ENCODE peak calls at places on chromosome 22, in ten cellular contexts. N is pancreas; O is stimulated activated CD8-positive, alpha-beta memory T cell treated with anti-CD3 and anti-CD28 coated beads, Interleukin-7, amount 100 ng/mL, for 24 hours; K is HTR-8/SVneo; R is amygdala; H is tibial artery; B is T-cell; P is GM06990; J is AG20443; G is NCI-H1092 treated with DMSO at 0.1 percent for 48 hours. S is an unnamed sample.

GRCh38 chr22:35561796-35562526 is 21.3 kb downstream of the RASD2 start:
- DNase-seq in N (no peak), O (no peak), K (peak), R (no peak), H (no peak), B (no peak), P (no peak), J (peak), G (no peak), S (no peak)

GRCh38 chr22:49269371-49269770 is 558.3 kb downstream of the BRD1 start:
- DNase-seq in N (no peak), O (no peak), K (no peak), R (no peak), H (peak), B (no peak), P (no peak), J (no peak), G (no peak), S (no peak)

GRCh38 chr22:32958021-32958420 is 100.2 kb downstream of the SYN3 start:
- DNase-seq in N (no peak), O (no peak), K (no peak), R (no peak), H (no peak), B (no peak), P (no peak), J (no peak), G (no peak), S (no peak)

GRCh38 chr22:42340695-42341383 is 70.4 kb upstream of the TCF20 start:
- DNase-seq in N (no peak), O (no peak), K (no peak), R (no peak), H (no peak), B (no peak), P (no peak), J (no peak), G (peak), S (no peak)

GRCh38 chr22:39205344-39206021 is 39.3 kb downstream of the PDGFB start:
- DNase-seq in N (no peak), O (no peak), K (peak), R (no peak), H (no peak), B (peak), P (peak), J (peak), G (no peak), S (peak)

GRCh38 chr22:43183496-43184263 is 3.3 kb downstream of the TTLL12 start:
- DNase-seq in N (peak), O (no peak), K (no peak), R (no peak), H (no peak), B (no peak), P (no peak), J (no peak), G (no peak), S (no peak)

GRCh38 chr22:45671051-45671782 is 417 bp upstream of the ATXN10 start:
- DNase-seq in N (peak), O (no peak), K (peak), R (no peak), H (no peak), B (no peak), P (no peak), J (no peak), G (no peak), S (no peak)

GRCh38 chr22:49647346-49648026 is 180.2 kb downstream of the BRD1 start:
- DNase-seq in N (no peak), O (no peak), K (no peak), R (no peak), H (no peak), B (no peak), P (no peak), J (no peak), G (no peak), S (no peak)

GRCh38 chr22:30561402-30562154 is 12.9 kb downstream of the GAL3ST1 start:
- DNase-seq in N (no peak), O (no peak), K (no peak), R (no peak), H (no peak), B (no peak), P (no peak), J (no peak), G (no peak), S (no peak)

GRCh38 chr22:29079218-29079901 is 6.5 kb downstream of the KREMEN1 start:
- DNase-seq in N (no peak), O (no peak), K (no peak), R (no peak), H (no peak), B (no peak), P (no peak), J (peak), G (peak), S (no peak)

GRCh38 chr22:35305525-35306070 is 5.9 kb downstream of the TOM1 start:
- DNase-seq in N (no peak), O (no peak), K (no peak), R (no peak), H (no peak), B (no peak), P (no peak), J (no peak), G (no peak), S (no peak)

GRCh38 chr22:26894766-26895485 is 237.5 kb downstream of the MIAT start:
- DNase-seq in N (no peak), O (no peak), K (peak), R (no peak), H (peak), B (no peak), P (no peak), J (peak), G (peak), S (no peak)

GRCh38 chr22:43848366-43849171 is 13.7 kb downstream of the SULT4A1 start:
- DNase-seq in N (no peak), O (no peak), K (peak), R (no peak), H (no peak), B (no peak), P (no peak), J (peak), G (peak), S (no peak)

GRCh38 chr22:47802446-47802845 is 1040.0 kb downstream of the TBC1D22A start:
- DNase-seq in N (no peak), O (no peak), K (no peak), R (no peak), H (no peak), B (no peak), P (no peak), J (no peak), G (no peak), S (no peak)

GRCh38 chr22:30969532-30970355 is 679 bp downstream of the TUG1 start:
- DNase-seq in N (peak), O (peak), K (peak), R (no peak), H (peak), B (peak), P (no peak), J (peak), G (no peak), S (no peak)

GRCh38 chr22:41000941-41001721 is 50.0 kb downstream of the RBX1 start:
- DNase-seq in N (no peak), O (no peak), K (no peak), R (no peak), H (no peak), B (no peak), P (no peak), J (no peak), G (no peak), S (no peak)

GRCh38 chr22:35589071-35589735 is 27.9 kb downstream of the MB start:
- DNase-seq in N (no peak), O (no peak), K (peak), R (no peak), H (peak), B (no peak), P (no peak), J (peak), G (no peak), S (no peak)

GRCh38 chr22:38820021-38820420 is 23.8 kb downstream of the NPTXR start:
- DNase-seq in N (no peak), O (no peak), K (no peak), R (no peak), H (no peak), B (no peak), P (no peak), J (no peak), G (peak), S (no peak)